ENCODE peak calls at places on chromosome 18, in five cellular contexts. One of them, this sample, is unnamed.

GRCh38 chr18:35888329-35888728 is 84.2 kb upstream of the RMP24 start:
- DNase-seq in activated T-helper 1 cell treated with anti-CD3 and anti-CD28 coated beads, Interleukin-2, amount 50 U/mL, for 16 hours: no peak
- DNase-seq in GM06990: no peak
- DNase-seq in naive thymus-derived CD8-positive, alpha-beta T cell: no peak
- DNase-seq in activated naive CD4-positive, alpha-beta T cell: no peak
- DNase-seq in this sample: no peak

GRCh38 chr18:49747876-49748275 is 65.5 kb downstream of the ACAA2 start:
- DNase-seq in activated T-helper 1 cell treated with anti-CD3 and anti-CD28 coated beads, Interleukin-2, amount 50 U/mL, for 16 hours: no peak
- DNase-seq in GM06990: no peak
- DNase-seq in naive thymus-derived CD8-positive, alpha-beta T cell: no peak
- DNase-seq in activated naive CD4-positive, alpha-beta T cell: no peak
- DNase-seq in this sample: no peak

GRCh38 chr18:23438608-23439366 is 14.3 kb upstream of the RIOK3 start:
- DNase-seq in activated T-helper 1 cell treated with anti-CD3 and anti-CD28 coated beads, Interleukin-2, amount 50 U/mL, for 16 hours: no peak
- DNase-seq in GM06990: no peak
- DNase-seq in naive thymus-derived CD8-positive, alpha-beta T cell: no peak
- DNase-seq in activated naive CD4-positive, alpha-beta T cell: no peak
- DNase-seq in this sample: no peak

GRCh38 chr18:46672062-46672970 is 15.3 kb upstream of the LOXHD1 start:
- DNase-seq in activated T-helper 1 cell treated with anti-CD3 and anti-CD28 coated beads, Interleukin-2, amount 50 U/mL, for 16 hours: no peak
- DNase-seq in GM06990: no peak
- DNase-seq in naive thymus-derived CD8-positive, alpha-beta T cell: no peak
- DNase-seq in activated naive CD4-positive, alpha-beta T cell: no peak
- DNase-seq in this sample: no peak

GRCh38 chr18:79801641-79802040 is 3.9 kb downstream of the KCNG2 start:
- DNase-seq in activated T-helper 1 cell treated with anti-CD3 and anti-CD28 coated beads, Interleukin-2, amount 50 U/mL, for 16 hours: no peak
- DNase-seq in GM06990: no peak
- DNase-seq in naive thymus-derived CD8-positive, alpha-beta T cell: no peak
- DNase-seq in activated naive CD4-positive, alpha-beta T cell: no peak
- DNase-seq in this sample: no peak

GRCh38 chr18:77811510-77811909 is 561.9 kb downstream of the GALR1 start:
- DNase-seq in activated T-helper 1 cell treated with anti-CD3 and anti-CD28 coated beads, Interleukin-2, amount 50 U/mL, for 16 hours: no peak
- DNase-seq in GM06990: no peak
- DNase-seq in naive thymus-derived CD8-positive, alpha-beta T cell: no peak
- DNase-seq in activated naive CD4-positive, alpha-beta T cell: no peak
- DNase-seq in this sample: peak

GRCh38 chr18:23106575-23106974 is 28.7 kb upstream of the CABLES1 start:
- DNase-seq in activated T-helper 1 cell treated with anti-CD3 and anti-CD28 coated beads, Interleukin-2, amount 50 U/mL, for 16 hours: no peak
- DNase-seq in GM06990: no peak
- DNase-seq in naive thymus-derived CD8-positive, alpha-beta T cell: no peak
- DNase-seq in activated naive CD4-positive, alpha-beta T cell: no peak
- DNase-seq in this sample: no peak

GRCh38 chr18:24915547-24915946 is 436.4 kb downstream of the ZNF521 start:
- DNase-seq in activated T-helper 1 cell treated with anti-CD3 and anti-CD28 coated beads, Interleukin-2, amount 50 U/mL, for 16 hours: no peak
- DNase-seq in GM06990: no peak
- DNase-seq in naive thymus-derived CD8-positive, alpha-beta T cell: no peak
- DNase-seq in activated naive CD4-positive, alpha-beta T cell: no peak
- DNase-seq in this sample: no peak

GRCh38 chr18:8375899-8376512 is 233.2 kb upstream of the RAB12 start:
- DNase-seq in activated T-helper 1 cell treated with anti-CD3 and anti-CD28 coated beads, Interleukin-2, amount 50 U/mL, for 16 hours: no peak
- DNase-seq in GM06990: no peak
- DNase-seq in naive thymus-derived CD8-positive, alpha-beta T cell: no peak
- DNase-seq in activated naive CD4-positive, alpha-beta T cell: no peak
- DNase-seq in this sample: no peak

GRCh38 chr18:49638209-49638785 is 76.4 kb downstream of the LIPG start:
- DNase-seq in activated T-helper 1 cell treated with anti-CD3 and anti-CD28 coated beads, Interleukin-2, amount 50 U/mL, for 16 hours: no peak
- DNase-seq in GM06990: no peak
- DNase-seq in naive thymus-derived CD8-positive, alpha-beta T cell: no peak
- DNase-seq in activated naive CD4-positive, alpha-beta T cell: no peak
- DNase-seq in this sample: no peak

GRCh38 chr18:55322176-55322735 is 265.7 kb downstream of the TCF4 start:
- DNase-seq in activated T-helper 1 cell treated with anti-CD3 and anti-CD28 coated beads, Interleukin-2, amount 50 U/mL, for 16 hours: no peak
- DNase-seq in GM06990: peak
- DNase-seq in naive thymus-derived CD8-positive, alpha-beta T cell: peak
- DNase-seq in activated naive CD4-positive, alpha-beta T cell: no peak
- DNase-seq in this sample: peak

GRCh38 chr18:57644540-57644939 is 22.9 kb upstream of the NARS1 start:
- DNase-seq in activated T-helper 1 cell treated with anti-CD3 and anti-CD28 coated beads, Interleukin-2, amount 50 U/mL, for 16 hours: no peak
- DNase-seq in GM06990: no peak
- DNase-seq in naive thymus-derived CD8-positive, alpha-beta T cell: no peak
- DNase-seq in activated naive CD4-positive, alpha-beta T cell: no peak
- DNase-seq in this sample: no peak

GRCh38 chr18:21191596-21192307 is 50.3 kb upstream of the GREB1L start:
- DNase-seq in activated T-helper 1 cell treated with anti-CD3 and anti-CD28 coated beads, Interleukin-2, amount 50 U/mL, for 16 hours: no peak
- DNase-seq in GM06990: no peak
- DNase-seq in naive thymus-derived CD8-positive, alpha-beta T cell: no peak
- DNase-seq in activated naive CD4-positive, alpha-beta T cell: no peak
- DNase-seq in this sample: no peak

GRCh38 chr18:26493021-26493420 is 55.3 kb downstream of the KCTD1 start:
- DNase-seq in activated T-helper 1 cell treated with anti-CD3 and anti-CD28 coated beads, Interleukin-2, amount 50 U/mL, for 16 hours: no peak
- DNase-seq in GM06990: no peak
- DNase-seq in naive thymus-derived CD8-positive, alpha-beta T cell: no peak
- DNase-seq in activated naive CD4-positive, alpha-beta T cell: no peak
- DNase-seq in this sample: no peak

GRCh38 chr18:42773870-42774269 is 341.6 kb downstream of the RIT2 start:
- DNase-seq in activated T-helper 1 cell treated with anti-CD3 and anti-CD28 coated beads, Interleukin-2, amount 50 U/mL, for 16 hours: no peak
- DNase-seq in GM06990: no peak
- DNase-seq in naive thymus-derived CD8-positive, alpha-beta T cell: no peak
- DNase-seq in activated naive CD4-positive, alpha-beta T cell: no peak
- DNase-seq in this sample: no peak

GRCh38 chr18:75529394-75529793 is 101.9 kb upstream of the SMIM21 start:
- DNase-seq in activated T-helper 1 cell treated with anti-CD3 and anti-CD28 coated beads, Interleukin-2, amount 50 U/mL, for 16 hours: no peak
- DNase-seq in GM06990: no peak
- DNase-seq in naive thymus-derived CD8-positive, alpha-beta T cell: no peak
- DNase-seq in activated naive CD4-positive, alpha-beta T cell: no peak
- DNase-seq in this sample: no peak

GRCh38 chr18:22106536-22107292 is 62.7 kb upstream of the GATA6 start:
- DNase-seq in activated T-helper 1 cell treated with anti-CD3 and anti-CD28 coated beads, Interleukin-2, amount 50 U/mL, for 16 hours: no peak
- DNase-seq in GM06990: no peak
- DNase-seq in naive thymus-derived CD8-positive, alpha-beta T cell: no peak
- DNase-seq in activated naive CD4-positive, alpha-beta T cell: no peak
- DNase-seq in this sample: no peak

GRCh38 chr18:57915848-57916596 is 112.9 kb upstream of the ATP8B1 start:
- DNase-seq in activated T-helper 1 cell treated with anti-CD3 and anti-CD28 coated beads, Interleukin-2, amount 50 U/mL, for 16 hours: no peak
- DNase-seq in GM06990: no peak
- DNase-seq in naive thymus-derived CD8-positive, alpha-beta T cell: no peak
- DNase-seq in activated naive CD4-positive, alpha-beta T cell: no peak
- DNase-seq in this sample: no peak

GRCh38 chr18:54217624-54218023 is 6.8 kb downstream of the MBD2 start:
- DNase-seq in activated T-helper 1 cell treated with anti-CD3 and anti-CD28 coated beads, Interleukin-2, amount 50 U/mL, for 16 hours: no peak
- DNase-seq in GM06990: no peak
- DNase-seq in naive thymus-derived CD8-positive, alpha-beta T cell: no peak
- DNase-seq in activated naive CD4-positive, alpha-beta T cell: no peak
- DNase-seq in this sample: no peak

GRCh38 chr18:22465859-22466602 is 48.3 kb upstream of the CTAGE1 start:
- DNase-seq in activated T-helper 1 cell treated with anti-CD3 and anti-CD28 coated beads, Interleukin-2, amount 50 U/mL, for 16 hours: no peak
- DNase-seq in GM06990: no peak
- DNase-seq in naive thymus-derived CD8-positive, alpha-beta T cell: no peak
- DNase-seq in activated naive CD4-positive, alpha-beta T cell: no peak
- DNase-seq in this sample: no peak

GRCh38 chr18:12408247-12408869 is 629 bp downstream of the PRELID3A start:
- DNase-seq in activated T-helper 1 cell treated with anti-CD3 and anti-CD28 coated beads, Interleukin-2, amount 50 U/mL, for 16 hours: no peak
- DNase-seq in GM06990: no peak
- DNase-seq in naive thymus-derived CD8-positive, alpha-beta T cell: no peak
- DNase-seq in activated naive CD4-positive, alpha-beta T cell: no peak
- DNase-seq in this sample: no peak

GRCh38 chr18:11909597-11910026 is 1.5 kb upstream of the MPPE1 start:
- DNase-seq in activated T-helper 1 cell treated with anti-CD3 and anti-CD28 coated beads, Interleukin-2, amount 50 U/mL, for 16 hours: no peak
- DNase-seq in GM06990: no peak
- DNase-seq in naive thymus-derived CD8-positive, alpha-beta T cell: no peak
- DNase-seq in activated naive CD4-positive, alpha-beta T cell: no peak
- DNase-seq in this sample: no peak

GRCh38 chr18:4106407-4107033 is 348.6 kb downstream of the DLGAP1 start:
- DNase-seq in activated T-helper 1 cell treated with anti-CD3 and anti-CD28 coated beads, Interleukin-2, amount 50 U/mL, for 16 hours: peak
- DNase-seq in GM06990: no peak
- DNase-seq in naive thymus-derived CD8-positive, alpha-beta T cell: peak
- DNase-seq in activated naive CD4-positive, alpha-beta T cell: peak
- DNase-seq in this sample: no peak

GRCh38 chr18:71443726-71444480 is 1100.2 kb downstream of the CBLN2 start:
- DNase-seq in activated T-helper 1 cell treated with anti-CD3 and anti-CD28 coated beads, Interleukin-2, amount 50 U/mL, for 16 hours: no peak
- DNase-seq in GM06990: no peak
- DNase-seq in naive thymus-derived CD8-positive, alpha-beta T cell: no peak
- DNase-seq in activated naive CD4-positive, alpha-beta T cell: no peak
- DNase-seq in this sample: no peak

GRCh38 chr18:50194623-50195532 is at the start of gene MYO5B:
- DNase-seq in activated T-helper 1 cell treated with anti-CD3 and anti-CD28 coated beads, Interleukin-2, amount 50 U/mL, for 16 hours: peak
- DNase-seq in GM06990: peak
- DNase-seq in naive thymus-derived CD8-positive, alpha-beta T cell: peak
- DNase-seq in activated naive CD4-positive, alpha-beta T cell: no peak
- DNase-seq in this sample: no peak

GRCh38 chr18:64110692-64111480 is 38.0 kb downstream of the LINC00305 start:
- DNase-seq in activated T-helper 1 cell treated with anti-CD3 and anti-CD28 coated beads, Interleukin-2, amount 50 U/mL, for 16 hours: no peak
- DNase-seq in GM06990: no peak
- DNase-seq in naive thymus-derived CD8-positive, alpha-beta T cell: no peak
- DNase-seq in activated naive CD4-positive, alpha-beta T cell: no peak
- DNase-seq in this sample: peak

GRCh38 chr18:32438173-32438572 is 32.5 kb downstream of the GAREM1 start:
- DNase-seq in activated T-helper 1 cell treated with anti-CD3 and anti-CD28 coated beads, Interleukin-2, amount 50 U/mL, for 16 hours: no peak
- DNase-seq in GM06990: no peak
- DNase-seq in naive thymus-derived CD8-positive, alpha-beta T cell: no peak
- DNase-seq in activated naive CD4-positive, alpha-beta T cell: no peak
- DNase-seq in this sample: no peak

GRCh38 chr18:59149007-59149406 is 9.3 kb downstream of the SEC11C start:
- DNase-seq in activated T-helper 1 cell treated with anti-CD3 and anti-CD28 coated beads, Interleukin-2, amount 50 U/mL, for 16 hours: no peak
- DNase-seq in GM06990: no peak
- DNase-seq in naive thymus-derived CD8-positive, alpha-beta T cell: no peak
- DNase-seq in activated naive CD4-positive, alpha-beta T cell: no peak
- DNase-seq in this sample: no peak

GRCh38 chr18:31273812-31274527 is 44.0 kb upstream of the DSG1 start:
- DNase-seq in activated T-helper 1 cell treated with anti-CD3 and anti-CD28 coated beads, Interleukin-2, amount 50 U/mL, for 16 hours: no peak
- DNase-seq in GM06990: no peak
- DNase-seq in naive thymus-derived CD8-positive, alpha-beta T cell: no peak
- DNase-seq in activated naive CD4-positive, alpha-beta T cell: no peak
- DNase-seq in this sample: no peak

This sample was measured in NCI-H187.